ENCODE peak calls at places on chromosome X, in four cellular contexts. L, Q, J and U are unnamed samples.

GRCh38 chrX:46599051-46599560 is 25.5 kb downstream of the CHST7 start:
- DNase-seq in L (no peak), J (peak), Q (no peak), U (no peak)

GRCh38 chrX:107825698-107826285 is at the start of gene MID2:
- DNase-seq in Q (peak), J (peak), L (peak), U (no peak)

GRCh38 chrX:108437789-108438623 is at the start of gene COL4A6:
- DNase-seq in J (peak), L (no peak), Q (peak), U (no peak)

GRCh38 chrX:8971116-8971515 is 62.8 kb downstream of the FAM9B start:
- DNase-seq in J (peak), Q (no peak), L (no peak), U (no peak)

GRCh38 chrX:86066998-86067397 is 19.6 kb upstream of the CHM start:
- DNase-seq in Q (no peak), L (no peak), J (no peak), U (no peak)

GRCh38 chrX:115970718-115971117 is 199.8 kb upstream of the AGTR2 start:
- DNase-seq in Q (no peak), J (no peak), L (no peak), U (no peak)

GRCh38 chrX:79259073-79259689 is 108.0 kb downstream of the ITM2A start:
- DNase-seq in L (peak), Q (no peak), J (no peak), U (peak)

GRCh38 chrX:80807606-80808159 is 2.0 kb downstream of the BRWD3 start:
- DNase-seq in Q (no peak), L (no peak), J (peak), U (no peak)

GRCh38 chrX:113512700-113513395 is 672.2 kb upstream of the AMOT start:
- DNase-seq in J (peak), Q (no peak), L (no peak), U (no peak)

GRCh38 chrX:21382715-21383114 is 8.5 kb downstream of the CNKSR2 start:
- DNase-seq in J (peak), L (no peak), Q (no peak), U (no peak)

GRCh38 chrX:72101597-72102037 is 30.1 kb downstream of the RTL5 start:
- DNase-seq in J (no peak), L (no peak), Q (peak), U (no peak)

GRCh38 chrX:53318766-53319353 is 37.5 kb upstream of the IQSEC2 start:
- DNase-seq in J (no peak), Q (no peak), L (no peak), U (no peak)

GRCh38 chrX:72714471-72714916 is 388 bp upstream of the PHKA1 start:
- DNase-seq in Q (peak), J (peak), L (no peak), U (no peak)

GRCh38 chrX:50072110-50072509 is 128.7 kb downstream of the AKAP4 start:
- DNase-seq in L (no peak), J (peak), Q (no peak), U (no peak)

GRCh38 chrX:78024349-78025108 is 55.1 kb upstream of the PGAM4 start:
- DNase-seq in J (peak), L (peak), Q (peak), U (no peak)

GRCh38 chrX:104419211-104419610 is 146.8 kb upstream of the IL1RAPL2 start:
- DNase-seq in L (no peak), Q (no peak), J (peak), U (no peak)

GRCh38 chrX:119690921-119691716 is 1.8 kb downstream of the SEPTIN6 start:
- DNase-seq in L (no peak), J (no peak), Q (no peak), U (no peak)

GRCh38 chrX:138982350-138982749 is 270.8 kb upstream of the FGF13 start:
- DNase-seq in Q (no peak), L (no peak), J (no peak), U (no peak)